ENCODE peak calls at places on chromosomes 6 and 20, in nine cellular contexts. One of them, this sample, is unnamed.

GRCh38 chr6:72560721-72561593 is 60.9 kb upstream of the KCNQ5 start:
- DNase-seq in DND-41: no peak
- DNase-seq in neuronal stem cell: no peak
- DNase-seq in neural progenitor cell: no peak
- DNase-seq in GM23248: peak; percentile 52
- DNase-seq in endothelial cell of umbilical vein: no peak
- DNase-seq in H9: no peak
- DNase-seq in astrocyte: no peak
- DNase-seq in IMR-90: peak; percentile 19
- DNase-seq in this sample: no peak

GRCh38 chr20:33773412-33774089 is 37.6 kb upstream of the CHMP4B start:
- DNase-seq in IMR-90: no peak
- DNase-seq in neuronal stem cell: no peak
- DNase-seq in DND-41: no peak
- DNase-seq in GM23248: no peak
- DNase-seq in H9: no peak
- DNase-seq in neural progenitor cell: no peak
- DNase-seq in astrocyte: no peak
- DNase-seq in endothelial cell of umbilical vein: no peak
- DNase-seq in this sample: peak; percentile 77

GRCh38 chr6:17225767-17226166 is 55.4 kb upstream of the RBM24 start:
- DNase-seq in neural progenitor cell: no peak
- DNase-seq in neuronal stem cell: no peak
- DNase-seq in DND-41: no peak
- DNase-seq in GM23248: no peak
- DNase-seq in astrocyte: no peak
- DNase-seq in H9: no peak
- DNase-seq in IMR-90: no peak
- DNase-seq in endothelial cell of umbilical vein: no peak
- DNase-seq in this sample: no peak

GRCh38 chr6:1388927-1389790 is at the start of gene FOXF2:
- DNase-seq in neural progenitor cell: peak; percentile 42
- DNase-seq in neuronal stem cell: peak; percentile 8
- DNase-seq in endothelial cell of umbilical vein: no peak
- DNase-seq in GM23248: peak; percentile 77
- DNase-seq in astrocyte: no peak
- DNase-seq in H9: peak; percentile 79
- DNase-seq in DND-41: no peak
- DNase-seq in IMR-90: no peak
- DNase-seq in this sample: no peak

GRCh38 chr6:149990109-149990671 is 26.4 kb downstream of the ULBP1 start:
- DNase-seq in astrocyte: no peak
- DNase-seq in neural progenitor cell: peak; percentile 41
- DNase-seq in IMR-90: no peak
- DNase-seq in GM23248: peak; percentile 22
- DNase-seq in H9: no peak
- DNase-seq in DND-41: no peak
- DNase-seq in endothelial cell of umbilical vein: no peak
- DNase-seq in neuronal stem cell: no peak
- DNase-seq in this sample: no peak

GRCh38 chr20:38987777-38988176 is 25.6 kb downstream of the DHX35 start:
- DNase-seq in IMR-90: no peak
- DNase-seq in DND-41: no peak
- DNase-seq in H9: no peak
- DNase-seq in neuronal stem cell: no peak
- DNase-seq in astrocyte: no peak
- DNase-seq in endothelial cell of umbilical vein: no peak
- DNase-seq in neural progenitor cell: no peak
- DNase-seq in GM23248: no peak
- DNase-seq in this sample: peak; percentile 68

GRCh38 chr20:36062799-36063198 is 91.7 kb upstream of the EPB41L1 start:
- DNase-seq in neuronal stem cell: no peak
- DNase-seq in endothelial cell of umbilical vein: no peak
- DNase-seq in neural progenitor cell: no peak
- DNase-seq in IMR-90: no peak
- DNase-seq in H9: no peak
- DNase-seq in astrocyte: no peak
- DNase-seq in DND-41: no peak
- DNase-seq in GM23248: peak; percentile 87
- DNase-seq in this sample: no peak

GRCh38 chr6:24583463-24584389 is 62.3 kb downstream of the KIAA0319 start:
- DNase-seq in DND-41: peak; percentile 69
- DNase-seq in astrocyte: peak; percentile 71
- DNase-seq in H9: peak; percentile 76
- DNase-seq in GM23248: peak; percentile 74
- DNase-seq in neuronal stem cell: peak; percentile 63
- DNase-seq in IMR-90: peak; percentile 63
- DNase-seq in endothelial cell of umbilical vein: peak; percentile 67
- DNase-seq in neural progenitor cell: peak; percentile 79
- DNase-seq in this sample: peak; percentile 72

GRCh38 chr6:20948531-20948930 is 414.3 kb downstream of the CDKAL1 start:
- DNase-seq in neuronal stem cell: no peak
- DNase-seq in H9: no peak
- DNase-seq in GM23248: no peak
- DNase-seq in endothelial cell of umbilical vein: no peak
- DNase-seq in DND-41: no peak
- DNase-seq in IMR-90: no peak
- DNase-seq in astrocyte: no peak
- DNase-seq in neural progenitor cell: no peak
- DNase-seq in this sample: no peak

GRCh38 chr6:145963216-145964068 is 716 bp downstream of the SHPRH start:
- DNase-seq in H9: no peak
- DNase-seq in IMR-90: peak; percentile 43
- DNase-seq in astrocyte: peak; percentile 41
- DNase-seq in DND-41: peak; percentile 52
- DNase-seq in neuronal stem cell: peak; percentile 1
- DNase-seq in GM23248: peak; percentile 83
- DNase-seq in endothelial cell of umbilical vein: peak; percentile 68
- DNase-seq in neural progenitor cell: peak; percentile 78
- DNase-seq in this sample: peak; percentile 24

GRCh38 chr20:49656304-49656703 is 57.4 kb downstream of the B4GALT5 start:
- DNase-seq in neural progenitor cell: no peak
- DNase-seq in H9: no peak
- DNase-seq in GM23248: peak; percentile 46
- DNase-seq in astrocyte: peak; percentile 26
- DNase-seq in endothelial cell of umbilical vein: no peak
- DNase-seq in DND-41: no peak
- DNase-seq in neuronal stem cell: no peak
- DNase-seq in IMR-90: peak; percentile 65
- DNase-seq in this sample: no peak

GRCh38 chr6:105072799-105073199 is 107.0 kb downstream of the POPDC3 start:
- DNase-seq in endothelial cell of umbilical vein: no peak
- DNase-seq in neural progenitor cell: no peak
- DNase-seq in neuronal stem cell: no peak
- DNase-seq in DND-41: no peak
- DNase-seq in astrocyte: peak; percentile 10
- DNase-seq in GM23248: peak; percentile 60
- DNase-seq in IMR-90: peak; percentile 38
- DNase-seq in H9: no peak
- DNase-seq in this sample: no peak

GRCh38 chr6:53734473-53735299 is 60.1 kb upstream of the LRRC1 start:
- DNase-seq in endothelial cell of umbilical vein: peak; percentile 75
- DNase-seq in IMR-90: peak; percentile 78
- DNase-seq in GM23248: peak; percentile 68
- DNase-seq in DND-41: peak; percentile 92
- DNase-seq in astrocyte: peak; percentile 93
- DNase-seq in neuronal stem cell: no peak
- DNase-seq in neural progenitor cell: peak; percentile 64
- DNase-seq in H9: peak; percentile 74
- DNase-seq in this sample: peak; percentile 8

GRCh38 chr6:90918361-90918760 is 331.5 kb upstream of the MAP3K7 start:
- DNase-seq in GM23248: no peak
- DNase-seq in DND-41: no peak
- DNase-seq in neural progenitor cell: no peak
- DNase-seq in astrocyte: no peak
- DNase-seq in IMR-90: no peak
- DNase-seq in neuronal stem cell: no peak
- DNase-seq in H9: no peak
- DNase-seq in endothelial cell of umbilical vein: no peak
- DNase-seq in this sample: no peak

GRCh38 chr6:15464211-15464725 is 198.6 kb downstream of the DTNBP1 start:
- DNase-seq in neuronal stem cell: peak; percentile 23
- DNase-seq in H9: peak; percentile 57
- DNase-seq in IMR-90: no peak
- DNase-seq in neural progenitor cell: peak; percentile 55
- DNase-seq in DND-41: peak; percentile 48
- DNase-seq in astrocyte: no peak
- DNase-seq in GM23248: no peak
- DNase-seq in endothelial cell of umbilical vein: peak; percentile 22
- DNase-seq in this sample: peak; percentile 22

GRCh38 chr6:8539446-8539845 is 104.1 kb upstream of the SLC35B3 start:
- DNase-seq in GM23248: peak; percentile 45
- DNase-seq in H9: no peak
- DNase-seq in endothelial cell of umbilical vein: no peak
- DNase-seq in IMR-90: no peak
- DNase-seq in neuronal stem cell: no peak
- DNase-seq in astrocyte: no peak
- DNase-seq in neural progenitor cell: peak; percentile 12
- DNase-seq in DND-41: no peak
- DNase-seq in this sample: peak; percentile 31

GRCh38 chr20:32672982-32673727 is 586 bp downstream of the C20orf203 start:
- DNase-seq in astrocyte: no peak
- DNase-seq in DND-41: peak; percentile 88
- DNase-seq in neural progenitor cell: no peak
- DNase-seq in GM23248: no peak
- DNase-seq in H9: no peak
- DNase-seq in endothelial cell of umbilical vein: no peak
- DNase-seq in neuronal stem cell: no peak
- DNase-seq in IMR-90: no peak
- DNase-seq in this sample: peak; percentile 77
- H2AFZ ChIP-seq in astrocyte: no peak overlapping the region
- H2AFZ ChIP-seq in DND-41: peak overlapping the region; percentile 77
- H2AFZ ChIP-seq in neural progenitor cell: peak overlapping the region; percentile 23
- H2AFZ ChIP-seq in GM23248: no peak overlapping the region
- H2AFZ ChIP-seq in H9: no peak overlapping the region
- H2AFZ ChIP-seq in endothelial cell of umbilical vein: no peak overlapping the region
- H2AFZ ChIP-seq in neuronal stem cell: peak overlapping the region; percentile 89
- H2AFZ ChIP-seq in IMR-90: no peak overlapping the region
- H2AFZ ChIP-seq in this sample: peak overlapping the region; percentile 90

GRCh38 chr20:20241966-20242365 is 125.9 kb upstream of the INSM1 start:
- DNase-seq in IMR-90: no peak
- DNase-seq in neural progenitor cell: peak; percentile 55
- DNase-seq in H9: no peak
- DNase-seq in astrocyte: no peak
- DNase-seq in neuronal stem cell: no peak
- DNase-seq in endothelial cell of umbilical vein: no peak
- DNase-seq in DND-41: no peak
- DNase-seq in GM23248: no peak
- DNase-seq in this sample: no peak
- H3K9ac ChIP-seq in IMR-90: no peak overlapping the region
- H3K9ac ChIP-seq in neural progenitor cell: no peak overlapping the region
- H3K9ac ChIP-seq in H9: no peak overlapping the region
- H3K9ac ChIP-seq in astrocyte: no peak overlapping the region
- H3K9ac ChIP-seq in neuronal stem cell: no peak overlapping the region
- H3K9ac ChIP-seq in endothelial cell of umbilical vein: no peak overlapping the region
- H3K9ac ChIP-seq in DND-41: no peak overlapping the region
- H3K9ac ChIP-seq in GM23248: no peak overlapping the region
- H3K9ac ChIP-seq in this sample: no peak overlapping the region

DNA sequence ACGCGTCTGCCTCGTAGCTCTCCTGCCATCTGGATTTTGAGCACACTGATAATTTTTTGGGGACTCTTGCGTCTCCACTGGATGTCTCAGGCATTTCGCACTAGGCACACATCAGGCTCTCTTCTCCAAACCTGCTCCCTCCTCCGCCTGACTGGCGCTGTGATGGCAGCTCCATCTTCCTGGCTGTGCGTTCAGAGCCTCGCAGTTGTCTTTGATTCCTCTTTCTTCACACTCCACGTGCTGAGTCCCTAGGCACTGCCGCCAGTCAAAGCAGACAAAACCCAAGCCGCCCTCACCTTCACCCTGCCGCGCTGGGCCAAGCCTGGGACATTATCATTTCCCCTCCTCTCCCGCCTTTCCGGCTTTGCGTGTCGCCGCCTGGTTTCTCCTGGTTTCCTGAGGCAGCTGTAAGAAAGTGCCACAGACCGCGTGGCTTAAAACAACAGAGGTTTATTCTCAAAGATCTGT is 778 bp downstream of the PSMG4 start:
- DNase-seq in neuronal stem cell: no peak
- DNase-seq in H9: peak; percentile 57
- DNase-seq in astrocyte: peak; percentile 16
- DNase-seq in neural progenitor cell: peak; percentile 51
- DNase-seq in IMR-90: peak; percentile 41
- DNase-seq in GM23248: peak; percentile 68
- DNase-seq in endothelial cell of umbilical vein: peak; percentile 50
- DNase-seq in DND-41: peak; percentile 56
- DNase-seq in this sample: peak; percentile 35
- H3K27ac ChIP-seq in neuronal stem cell: no peak overlapping the region
- H3K27ac ChIP-seq in H9: no peak overlapping the region
- H3K27ac ChIP-seq in astrocyte: peak overlapping the region; percentile 40
- H3K27ac ChIP-seq in neural progenitor cell: no peak overlapping the region
- H3K27ac ChIP-seq in IMR-90: peak overlapping the region; percentile 54
- H3K27ac ChIP-seq in GM23248: peak overlapping the region; percentile 49
- H3K27ac ChIP-seq in endothelial cell of umbilical vein: peak overlapping the region; percentile 10
- H3K27ac ChIP-seq in DND-41: peak overlapping the region; percentile 87
- H3K27ac ChIP-seq in this sample: peak overlapping the region; percentile 41

GRCh38 chr6:43274127-43274915 is 23.7 kb upstream of the SLC22A7 start:
- DNase-seq in astrocyte: no peak
- DNase-seq in H9: no peak
- DNase-seq in neural progenitor cell: no peak
- DNase-seq in GM23248: no peak
- DNase-seq in neuronal stem cell: no peak
- DNase-seq in DND-41: no peak
- DNase-seq in endothelial cell of umbilical vein: no peak
- DNase-seq in IMR-90: no peak
- DNase-seq in this sample: no peak

GRCh38 chr6:43277083-43277642 is 20.9 kb upstream of the SLC22A7 start:
- DNase-seq in DND-41: no peak
- DNase-seq in astrocyte: no peak
- DNase-seq in GM23248: no peak
- DNase-seq in neural progenitor cell: no peak
- DNase-seq in neuronal stem cell: no peak
- DNase-seq in endothelial cell of umbilical vein: no peak
- DNase-seq in H9: no peak
- DNase-seq in IMR-90: no peak
- DNase-seq in this sample: no peak

GRCh38 chr6:43276180-43277082 is 21.6 kb upstream of the SLC22A7 start:
- DNase-seq in endothelial cell of umbilical vein: no peak
- DNase-seq in IMR-90: no peak
- DNase-seq in GM23248: peak; percentile 27
- DNase-seq in neuronal stem cell: no peak
- DNase-seq in neural progenitor cell: peak; percentile 61
- DNase-seq in DND-41: no peak
- DNase-seq in astrocyte: peak; percentile 6
- DNase-seq in H9: no peak
- DNase-seq in this sample: no peak

GRCh38 chr6:43274916-43275597 is 23.0 kb upstream of the SLC22A7 start:
- DNase-seq in neural progenitor cell: peak; percentile 49
- DNase-seq in GM23248: peak; percentile 33
- DNase-seq in neuronal stem cell: no peak
- DNase-seq in IMR-90: no peak
- DNase-seq in endothelial cell of umbilical vein: no peak
- DNase-seq in DND-41: no peak
- DNase-seq in H9: no peak
- DNase-seq in astrocyte: no peak
- DNase-seq in this sample: no peak

DNA sequence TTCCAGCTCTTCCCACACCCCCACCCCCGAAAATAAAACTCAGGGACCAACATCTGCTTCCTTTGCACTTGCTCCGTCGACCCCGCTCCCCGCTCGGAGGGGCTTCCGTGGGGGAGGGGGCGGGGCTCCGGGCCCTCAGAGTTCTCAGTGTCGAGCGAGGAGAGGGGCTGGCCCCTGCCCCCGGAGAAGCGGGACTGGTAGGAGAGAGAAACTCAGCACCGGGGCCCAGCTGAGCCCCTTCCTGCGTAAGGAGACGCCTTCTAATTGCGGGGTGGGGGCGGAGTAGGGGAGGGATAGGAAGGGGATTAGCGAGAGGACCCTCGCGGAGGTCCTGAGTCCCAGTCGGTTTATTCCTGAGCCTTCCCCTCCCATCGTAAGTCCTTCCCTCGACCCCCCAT is 22.3 kb upstream of the SLC22A7 start:
- DNase-seq in neuronal stem cell: no peak
- DNase-seq in H9: no peak
- DNase-seq in DND-41: no peak
- DNase-seq in IMR-90: no peak
- DNase-seq in GM23248: no peak
- DNase-seq in endothelial cell of umbilical vein: no peak
- DNase-seq in neural progenitor cell: peak; percentile 75
- DNase-seq in astrocyte: no peak
- DNase-seq in this sample: no peak
- H2AFZ ChIP-seq in neuronal stem cell: peak overlapping the region; percentile 66
- H2AFZ ChIP-seq in H9: no peak overlapping the region
- H2AFZ ChIP-seq in DND-41: no peak overlapping the region
- H2AFZ ChIP-seq in IMR-90: no peak overlapping the region
- H2AFZ ChIP-seq in GM23248: no peak overlapping the region
- H2AFZ ChIP-seq in endothelial cell of umbilical vein: no peak overlapping the region
- H2AFZ ChIP-seq in neural progenitor cell: peak overlapping the region; percentile 90
- H2AFZ ChIP-seq in astrocyte: no peak overlapping the region
- H2AFZ ChIP-seq in this sample: no peak overlapping the region